ENCODE peak calls at places on chromosomes 7 and 10, in nine cellular contexts. F is CD8-positive, alpha-beta memory T cell; W is Karpas-422; V is suprapubic skin; O is Panc1; J is neuronal stem cell; S is GM23248; N is fibroblast of lung; L is uterus. T is an unnamed sample.

GRCh38 chr10:4242561-4243035 is 457.6 kb upstream of the KLF6 start:
- DNase-seq in F (no peak), W (no peak), V (no peak), O (peak; percentile 60), J (no peak), S (peak; percentile 81), N (peak; percentile 98), L (peak; percentile 45), T (peak; percentile 14)

GRCh38 chr10:6044651-6045599 is 17.2 kb downstream of the IL2RA start:
- DNase-seq in F (no peak), W (no peak), V (no peak), O (no peak), J (no peak), S (no peak), N (no peak), L (no peak), T (no peak)

GRCh38 chr10:47406870-47407648 is 23.0 kb upstream of the ZNF488 start:
- DNase-seq in F (no peak), W (no peak), V (no peak), O (peak; percentile 81), J (no peak), S (peak; percentile 80), N (peak; percentile 88), L (no peak), T (no peak)

GRCh38 chr10:70379581-70380176 is 2.7 kb downstream of the LRRC20 start:
- DNase-seq in F (no peak), W (peak; percentile 63), V (no peak), O (no peak), J (no peak), S (no peak), N (no peak), L (no peak), T (no peak)

GRCh38 chr10:27413831-27414348 is 90.2 kb upstream of the RAB18 start:
- DNase-seq in F (no peak), W (no peak), V (no peak), O (no peak), J (no peak), S (no peak), N (no peak), L (no peak), T (no peak)

GRCh38 chr7:20064974-20065862 is 152.0 kb downstream of the MACC1 start:
- DNase-seq in F (no peak), W (no peak), V (no peak), O (no peak), J (no peak), S (peak; percentile 81), N (peak; percentile 98), L (no peak), T (no peak)

GRCh38 chr7:42736931-42737330 is 174.9 kb downstream of the C7orf25 start:
- DNase-seq in F (no peak), W (no peak), V (no peak), O (no peak), J (no peak), S (peak; percentile 18), N (no peak), L (no peak), T (peak; percentile 20)

GRCh38 chr7:104207348-104207730 is 474 bp downstream of the ORC5 start:
- DNase-seq in F (no peak), W (peak; percentile 60), V (no peak), O (no peak), J (no peak), S (peak; percentile 55), N (peak; percentile 24), L (no peak), T (peak; percentile 8)

GRCh38 chr10:73263948-73264347 is 11.5 kb upstream of the MRPS16 start:
- DNase-seq in F (no peak), W (peak; percentile 67), V (no peak), O (peak; percentile 47), J (no peak), S (peak; percentile 56), N (peak; percentile 19), L (no peak), T (no peak)

GRCh38 chr7:40329601-40330153 is 194.9 kb downstream of the SUGCT start:
- DNase-seq in F (no peak), W (peak; percentile 82), V (no peak), O (peak; percentile 58), J (peak; percentile 51), S (peak; percentile 67), N (peak; percentile 57), L (no peak), T (no peak)

GRCh38 chr7:40327113-40327512 is 192.3 kb downstream of the SUGCT start:
- DNase-seq in F (no peak), W (no peak), V (no peak), O (no peak), J (no peak), S (no peak), N (no peak), L (no peak), T (no peak)

GRCh38 chr7:40330408-40330807 is 195.6 kb downstream of the SUGCT start:
- DNase-seq in F (no peak), W (no peak), V (no peak), O (no peak), J (no peak), S (no peak), N (no peak), L (no peak), T (no peak)

DNA sequence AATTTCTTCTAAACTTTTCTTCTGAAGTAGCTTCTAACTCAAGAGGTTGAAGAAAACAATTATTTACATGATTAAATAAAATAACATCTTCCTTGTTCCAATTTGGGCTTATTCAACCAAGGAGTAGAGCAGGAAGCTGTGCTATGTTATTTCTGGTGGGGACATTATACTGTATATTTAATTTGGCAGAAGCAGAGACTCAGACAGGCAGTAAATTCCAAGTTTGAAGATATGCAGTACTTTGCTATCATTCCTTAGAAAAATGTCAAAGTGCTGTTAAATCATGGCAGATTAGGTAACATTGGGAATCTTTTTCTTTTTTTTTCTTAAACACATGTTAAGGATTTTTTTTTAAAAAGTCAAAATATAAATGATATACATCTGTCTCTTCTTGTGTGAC is 190.1 kb downstream of the SUGCT start:
- DNase-seq in F (no peak), W (no peak), V (no peak), O (no peak), J (no peak), S (no peak), N (peak; percentile 71), L (no peak), T (no peak)
- H3K27me3 ChIP-seq in F (no peaks in the 10 kb centered on the region), W (no peaks in the 10 kb centered on the region), V (no peaks in the 10 kb centered on the region), O (no peaks in the 10 kb centered on the region), J (no peaks in the 10 kb centered on the region), S (no peaks in the 10 kb centered on the region), N (no peaks in the 10 kb centered on the region), L (no peaks in the 10 kb centered on the region), T (no peaks in the 10 kb centered on the region)

GRCh38 chr7:157710396-157710795 is 373.6 kb downstream of the DNAJB6 start:
- DNase-seq in F (peak; percentile 17), W (no peak), V (no peak), O (no peak), J (no peak), S (no peak), N (no peak), L (no peak), T (no peak)
- H3K27me3 ChIP-seq in F (peaks cover 6% of the 10 kb centered on the region), W (no peaks in the 10 kb centered on the region), V (peaks cover 28% of the 10 kb centered on the region), O (peaks cover 8% of the 10 kb centered on the region), J (no peaks in the 10 kb centered on the region), S (no peaks in the 10 kb centered on the region), N (no peaks in the 10 kb centered on the region), L (no peaks in the 10 kb centered on the region), T (no peaks in the 10 kb centered on the region)

GRCh38 chr7:91655656-91656055 is 224.8 kb downstream of the MTERF1 start:
- DNase-seq in F (no peak), W (no peak), V (no peak), O (no peak), J (no peak), S (no peak), N (peak; percentile 80), L (no peak), T (no peak)
- H3K27me3 ChIP-seq in F (no peaks in the 10 kb centered on the region), W (no peaks in the 10 kb centered on the region), V (no peaks in the 10 kb centered on the region), O (no peaks in the 10 kb centered on the region), J (no peaks in the 10 kb centered on the region), S (no peaks in the 10 kb centered on the region), N (no peaks in the 10 kb centered on the region), L (no peaks in the 10 kb centered on the region), T (no peaks in the 10 kb centered on the region)

GRCh38 chr7:23467731-23468720 is 2.3 kb downstream of the IGF2BP3 start:
- DNase-seq in F (peak; percentile 43), W (peak; percentile 83), V (no peak), O (no peak), J (peak; percentile 58), S (peak; percentile 79), N (peak; percentile 71), L (no peak), T (no peak)

GRCh38 chr7:23467281-23467680 is 3.0 kb downstream of the IGF2BP3 start:
- DNase-seq in F (no peak), W (peak; percentile 63), V (no peak), O (no peak), J (no peak), S (peak; percentile 31), N (no peak), L (no peak), T (no peak)

GRCh38 chr7:23469150-23469960 is 936 bp downstream of the IGF2BP3 start:
- DNase-seq in F (peak; percentile 55), W (peak; percentile 77), V (no peak), O (no peak), J (no peak), S (peak; percentile 60), N (no peak), L (no peak), T (no peak)

GRCh38 chr7:23469961-23470250 is 385 bp downstream of the IGF2BP3 start:
- DNase-seq in F (no peak), W (no peak), V (no peak), O (no peak), J (peak; percentile 17), S (no peak), N (no peak), L (no peak), T (no peak)

DNA sequence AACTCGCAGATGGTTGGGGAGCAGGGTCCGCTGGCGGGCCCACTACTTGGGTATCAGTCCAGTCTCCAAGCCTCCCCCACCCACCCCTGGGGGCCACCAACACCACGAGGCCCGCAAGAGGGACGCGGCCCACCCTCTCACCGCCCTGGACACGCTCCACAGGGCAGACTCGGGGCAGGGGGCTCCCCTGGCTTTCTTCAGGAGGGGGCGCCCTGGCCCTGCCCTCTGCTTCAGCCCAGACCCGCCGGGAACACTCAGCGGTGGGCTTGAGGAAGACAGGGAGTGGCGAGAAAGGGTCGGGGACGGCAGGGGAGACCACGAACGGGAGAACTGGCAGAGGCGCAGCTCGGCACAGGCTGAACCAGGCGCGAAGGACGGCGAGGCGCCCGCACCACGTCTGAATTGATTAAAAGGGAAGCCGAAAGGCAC is 1.6 kb downstream of the IGF2BP3 start:
- DNase-seq in F (peak; percentile 45), W (peak; percentile 84), V (no peak), O (no peak), J (no peak), S (no peak), N (no peak), L (no peak), T (no peak)
- H3K27me3 ChIP-seq in F (peaks cover 84% of the 10 kb centered on the region), W (no peaks in the 10 kb centered on the region), V (peaks cover 100% of the 10 kb centered on the region), O (no peaks in the 10 kb centered on the region), J (no peaks in the 10 kb centered on the region), S (no peaks in the 10 kb centered on the region), N (peaks cover 26% of the 10 kb centered on the region), L (peaks cover 76% of the 10 kb centered on the region), T (peaks cover 75% of the 10 kb centered on the region)

DNA sequence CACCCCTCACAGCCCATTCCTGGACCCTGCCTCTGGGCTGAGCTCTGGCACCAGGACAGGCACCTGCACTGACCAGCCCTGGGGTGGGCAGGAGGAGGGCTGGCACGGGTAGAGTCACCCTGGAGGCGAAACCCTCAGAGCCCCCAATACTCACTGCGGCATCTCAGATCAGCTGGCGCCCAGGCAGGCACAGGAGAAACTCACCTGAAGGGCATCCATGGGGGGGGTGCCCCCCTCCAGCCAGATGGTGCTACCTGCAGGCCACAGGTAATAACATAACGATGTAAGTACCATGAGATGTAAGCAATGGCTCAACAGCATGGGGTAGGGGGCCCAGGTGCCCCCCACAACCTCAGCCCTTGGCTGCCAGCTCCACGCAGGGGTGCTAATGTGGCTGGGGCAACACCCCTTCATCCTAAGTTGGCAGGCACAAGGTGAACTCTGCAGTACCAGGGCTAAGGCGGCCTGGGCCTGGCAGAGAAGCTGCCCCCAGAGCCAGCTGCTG is 12.1 kb upstream of the PYROXD2 start:
- DNase-seq in F (no peak), W (no peak), V (no peak), O (no peak), J (no peak), S (no peak), N (no peak), L (no peak), T (no peak)
- H3K27me3 ChIP-seq in F (no peaks in the 10 kb centered on the region), W (no peaks in the 10 kb centered on the region), V (no peaks in the 10 kb centered on the region), O (no peaks in the 10 kb centered on the region), J (no peaks in the 10 kb centered on the region), S (no peaks in the 10 kb centered on the region), N (no peaks in the 10 kb centered on the region), L (no peaks in the 10 kb centered on the region), T (no peaks in the 10 kb centered on the region)